ENCODE peak calls at places on chromosomes 3 and 15, in ten cellular contexts. G, R, U, L, H, N, C, Y, W and X are unnamed samples.

GRCh38 chr3:168117853-168118313 is 22.2 kb upstream of the GOLIM4 start:
- DNase-seq in G (no peak), R (no peak), U (no peak), L (no peak), H (no peak), N (no peak), C (no peak), Y (no peak), W (no peak), X (no peak)

GRCh38 chr3:57559526-57559925 is 3.5 kb downstream of the PDE12 start:
- DNase-seq in G (no peak), R (no peak), U (no peak), L (no peak), H (no peak), N (no peak), C (no peak), Y (no peak), W (no peak), X (no peak)

GRCh38 chr15:62365795-62366442 is 200.8 kb upstream of the C2CD4B start:
- DNase-seq in G (peak; percentile 40), R (peak; percentile 51), U (no peak), L (no peak), H (no peak), N (no peak), C (no peak), Y (no peak), W (no peak), X (no peak)

GRCh38 chr3:9067352-9067975 is 104.2 kb upstream of the RAD18 start:
- DNase-seq in G (peak; percentile 11), R (peak; percentile 43), U (no peak), L (no peak), H (peak; percentile 75), N (peak; percentile 64), C (peak; percentile 13), Y (peak; percentile 39), W (no peak), X (no peak)

GRCh38 chr3:106482436-106482835 is 613.6 kb upstream of the CBLB start:
- DNase-seq in G (no peak), R (no peak), U (no peak), L (no peak), H (no peak), N (no peak), C (no peak), Y (no peak), W (no peak), X (no peak)

GRCh38 chr3:47057212-47057671 is 77.8 kb downstream of the NBEAL2 start:
- DNase-seq in G (no peak), R (no peak), U (peak; percentile 45), L (peak; percentile 27), H (no peak), N (no peak), C (no peak), Y (no peak), W (no peak), X (no peak)

GRCh38 chr15:59436774-59437472 is 1.1 kb upstream of the FAM81A start:
- DNase-seq in G (peak; percentile 52), R (no peak), U (no peak), L (no peak), H (no peak), N (no peak), C (no peak), Y (no peak), W (no peak), X (no peak)

GRCh38 chr15:29312387-29312786 is 42.8 kb upstream of the NSMCE3 start:
- DNase-seq in G (no peak), R (no peak), U (no peak), L (no peak), H (no peak), N (no peak), C (peak; percentile 36), Y (no peak), W (no peak), X (no peak)

GRCh38 chr15:51097553-51098330 is 3.0 kb upstream of the TNFAIP8L3 start:
- DNase-seq in G (no peak), R (peak; percentile 84), U (no peak), L (no peak), H (no peak), N (no peak), C (no peak), Y (no peak), W (no peak), X (no peak)

GRCh38 chr15:43776101-43776717 is 557 bp downstream of the ELL3 start:
- DNase-seq in G (peak; percentile 36), R (no peak), U (no peak), L (no peak), H (no peak), N (peak; percentile 80), C (no peak), Y (peak; percentile 35), W (peak; percentile 81), X (no peak)

GRCh38 chr3:32238027-32238815 is at the start of gene CMTM8:
- DNase-seq in G (peak; percentile 39), R (peak; percentile 51), U (peak; percentile 52), L (peak; percentile 42), H (no peak), N (peak; percentile 71), C (no peak), Y (peak; percentile 71), W (peak; percentile 64), X (no peak)

GRCh38 chr15:88624971-88625290 is 3.8 kb downstream of the AEN start:
- DNase-seq in G (no peak), R (no peak), U (no peak), L (no peak), H (no peak), N (no peak), C (no peak), Y (no peak), W (no peak), X (no peak)

GRCh38 chr15:25664761-25665160 is 198.4 kb downstream of the ATP10A start:
- DNase-seq in G (no peak), R (peak; percentile 24), U (no peak), L (no peak), H (no peak), N (no peak), C (no peak), Y (no peak), W (no peak), X (no peak)

GRCh38 chr15:50865515-50866370 is 42.7 kb upstream of the AP4E1 start:
- DNase-seq in G (no peak), R (no peak), U (no peak), L (no peak), H (no peak), N (no peak), C (no peak), Y (no peak), W (no peak), X (no peak)

GRCh38 chr15:29736012-29736744 is 86.1 kb downstream of the TJP1 start:
- DNase-seq in G (no peak), R (peak; percentile 64), U (no peak), L (no peak), H (no peak), N (no peak), C (no peak), Y (no peak), W (no peak), X (no peak)

GRCh38 chr3:36362216-36362615 is 18.1 kb upstream of the STAC start:
- DNase-seq in G (no peak), R (no peak), U (no peak), L (no peak), H (no peak), N (no peak), C (no peak), Y (no peak), W (no peak), X (no peak)

GRCh38 chr15:94582368-94582767 is 351.0 kb downstream of the MCTP2 start:
- DNase-seq in G (peak; percentile 11), R (peak; percentile 69), U (no peak), L (no peak), H (no peak), N (peak; percentile 20), C (no peak), Y (peak; percentile 35), W (no peak), X (no peak)

GRCh38 chr15:68256675-68257450 is 20.7 kb upstream of the FEM1B start:
- DNase-seq in G (peak; percentile 85), R (peak; percentile 51), U (peak; percentile 37), L (peak; percentile 33), H (peak; percentile 92), N (no peak), C (peak; percentile 63), Y (peak; percentile 88), W (peak; percentile 95), X (peak; percentile 94)

GRCh38 chr3:63920001-63920400 is 7.8 kb upstream of the SCAANT1 start:
- DNase-seq in G (no peak), R (no peak), U (no peak), L (no peak), H (no peak), N (no peak), C (no peak), Y (no peak), W (no peak), X (no peak)

GRCh38 chr15:83764201-83764839 is 110.4 kb downstream of the ADAMTSL3 start:
- DNase-seq in G (no peak), R (no peak), U (no peak), L (no peak), H (no peak), N (no peak), C (no peak), Y (no peak), W (no peak), X (no peak)

GRCh38 chr15:73700041-73700842 is 16.1 kb downstream of the CD276 start:
- DNase-seq in G (peak; percentile 76), R (peak; percentile 81), U (peak; percentile 55), L (peak; percentile 53), H (peak; percentile 84), N (peak; percentile 79), C (peak; percentile 80), Y (peak; percentile 85), W (no peak), X (peak; percentile 66)

GRCh38 chr3:89025185-89025584 is 82.2 kb upstream of the EPHA3 start:
- DNase-seq in G (no peak), R (peak; percentile 66), U (no peak), L (no peak), H (no peak), N (no peak), C (peak; percentile 19), Y (no peak), W (no peak), X (no peak)

GRCh38 chr15:66291816-66292215 is 1.6 kb upstream of the DIS3L start:
- DNase-seq in G (no peak), R (no peak), U (no peak), L (no peak), H (no peak), N (no peak), C (no peak), Y (no peak), W (no peak), X (no peak)

GRCh38 chr3:59326246-59327024 is 276.6 kb upstream of the CFAP20DC start:
- DNase-seq in G (no peak), R (no peak), U (no peak), L (no peak), H (no peak), N (no peak), C (no peak), Y (no peak), W (no peak), X (no peak)

GRCh38 chr3:172034786-172035685 is 4.3 kb upstream of the FNDC3B start:
- DNase-seq in G (peak; percentile 4), R (no peak), U (no peak), L (no peak), H (no peak), N (peak; percentile 31), C (no peak), Y (no peak), W (no peak), X (no peak)

GRCh38 chr3:52774901-52775864 is 2.2 kb upstream of the ITIH1 start:
- DNase-seq in G (no peak), R (no peak), U (no peak), L (no peak), H (peak; percentile 55), N (no peak), C (no peak), Y (no peak), W (no peak), X (no peak)

GRCh38 chr3:131731709-131732108 is 228.9 kb upstream of the MRPL3 start:
- DNase-seq in G (no peak), R (no peak), U (no peak), L (no peak), H (no peak), N (no peak), C (no peak), Y (no peak), W (no peak), X (no peak)

GRCh38 chr3:50139718-50140423 is 15.3 kb upstream of the SEMA3F start:
- DNase-seq in G (peak; percentile 15), R (no peak), U (no peak), L (no peak), H (no peak), N (no peak), C (no peak), Y (no peak), W (no peak), X (no peak)